ENCODE peak calls at places on chromosomes 5 and 9, in five cellular contexts. P is small intestine; T is dorsolateral prefrontal cortex; Z is gastrocnemius medialis; C is activated T-helper 1 cell treated with anti-CD3 and anti-CD28 coated beads, Interleukin-2, amount 50 U/mL, for 16 hours. E is an unnamed sample.

GRCh38 chr9:108161520-108161919 is 672.0 kb upstream of the KLF4 start:
- DNase-seq in P (peak), T (no peak), Z (no peak), C (no peak), E (no peak)

GRCh38 chr9:129365196-129365595 is 187.1 kb upstream of the IER5L start:
- DNase-seq in P (no peak), T (no peak), Z (no peak), C (no peak), E (no peak)

GRCh38 chr9:69122086-69122390 is 52.0 kb upstream of the TJP2 start:
- DNase-seq in P (peak), T (peak), Z (no peak), C (peak), E (peak)

GRCh38 chr9:129391215-129391614 is 213.2 kb upstream of the IER5L start:
- DNase-seq in P (no peak), T (peak), Z (no peak), C (no peak), E (no peak)

GRCh38 chr9:130301483-130302286 is 36.1 kb downstream of the HMCN2 start:
- DNase-seq in P (no peak), T (no peak), Z (peak), C (no peak), E (peak)

GRCh38 chr5:135193213-135194125 is 159.4 kb upstream of the PITX1 start:
- DNase-seq in P (no peak), T (no peak), Z (no peak), C (no peak), E (no peak)

GRCh38 chr5:169176686-169177430 is 124.1 kb downstream of the SLIT3 start:
- DNase-seq in P (no peak), T (no peak), Z (no peak), C (no peak), E (peak)

GRCh38 chr5:107476783-107477182 is 194.0 kb downstream of the EFNA5 start:
- DNase-seq in P (peak), T (no peak), Z (no peak), C (no peak), E (no peak)

GRCh38 chr5:174608631-174609097 is 115.7 kb upstream of the MSX2 start:
- DNase-seq in P (peak), T (peak), Z (no peak), C (no peak), E (peak)